ENCODE peak calls at places on chromosomes 2 and 18, in six cellular contexts. I is left ventricle myocardium inferior; H is CD8-positive, alpha-beta memory T cell; X is PC-9; U is A549; A is testis. Y is an unnamed sample.

GRCh38 chr2:18614042-18614441 is 24.7 kb upstream of the NT5C1B start:
- DNase-seq in X (no peak), H (no peak), A (no peak), I (no peak), U (no peak), Y (no peak)

GRCh38 chr18:11947214-11948119 is 33.8 kb upstream of the IMPA2 start:
- DNase-seq in A (peak), I (peak), X (peak), H (peak), U (peak), Y (peak)

GRCh38 chr2:232761301-232761907 is 15.0 kb downstream of the KCNJ13 start:
- DNase-seq in I (no peak), X (peak), A (no peak), H (peak), U (peak), Y (no peak)

GRCh38 chr2:47178359-47178758 is 23.3 kb upstream of the STPG4 start:
- DNase-seq in I (no peak), U (no peak), H (no peak), A (no peak), X (no peak), Y (no peak)

GRCh38 chr2:145927398-145927951 is 1407.6 kb upstream of the ZEB2 start:
- DNase-seq in U (no peak), X (no peak), I (no peak), A (no peak), H (no peak), Y (no peak)

GRCh38 chr2:60514886-60515407 is 38.5 kb downstream of the BCL11A start:
- DNase-seq in I (no peak), U (no peak), H (no peak), X (no peak), A (no peak), Y (no peak)

GRCh38 chr2:24859968-24860600 is 60.0 kb downstream of the ADCY3 start:
- DNase-seq in H (no peak), A (no peak), I (no peak), U (no peak), X (no peak), Y (no peak)

GRCh38 chr18:908631-909621 is 4.3 kb downstream of the ADCYAP1 start:
- DNase-seq in A (no peak), H (no peak), X (no peak), U (no peak), I (no peak), Y (no peak)

GRCh38 chr18:475202-475624 is 25.3 kb downstream of the COLEC12 start:
- DNase-seq in U (no peak), A (no peak), X (no peak), I (no peak), H (no peak), Y (no peak)

GRCh38 chr2:101717041-101717817 is 19.7 kb downstream of the MAP4K4 start:
- DNase-seq in I (no peak), U (no peak), H (peak), A (no peak), X (no peak), Y (peak)

GRCh38 chr2:12169721-12170120 is 423.3 kb downstream of the LPIN1 start:
- DNase-seq in I (peak), U (no peak), H (peak), X (no peak), A (peak), Y (no peak)

GRCh38 chr2:29228276-29228675 is 113.1 kb downstream of the CLIP4 start:
- DNase-seq in H (no peak), X (no peak), U (no peak), A (no peak), I (no peak), Y (no peak)

GRCh38 chr2:44320832-44321231 is 40.5 kb downstream of the PREPL start:
- DNase-seq in X (no peak), I (no peak), A (no peak), H (no peak), U (no peak), Y (no peak)

GRCh38 chr18:23302852-23303527 is 150.1 kb upstream of the RIOK3 start:
- DNase-seq in U (no peak), X (peak), I (no peak), A (no peak), H (no peak), Y (no peak)

GRCh38 chr18:30271716-30272115 is 770.8 kb downstream of the DSC3 start:
- DNase-seq in X (no peak), U (no peak), I (no peak), H (no peak), A (no peak), Y (no peak)

GRCh38 chr18:7740815-7741214 is 173.7 kb downstream of the PTPRM start:
- DNase-seq in A (no peak), U (no peak), X (no peak), I (no peak), H (no peak), Y (no peak)

GRCh38 chr18:13268035-13268700 is 49.6 kb downstream of the LDLRAD4 start:
- DNase-seq in H (no peak), A (peak), I (no peak), U (no peak), X (no peak), Y (no peak)

DNA sequence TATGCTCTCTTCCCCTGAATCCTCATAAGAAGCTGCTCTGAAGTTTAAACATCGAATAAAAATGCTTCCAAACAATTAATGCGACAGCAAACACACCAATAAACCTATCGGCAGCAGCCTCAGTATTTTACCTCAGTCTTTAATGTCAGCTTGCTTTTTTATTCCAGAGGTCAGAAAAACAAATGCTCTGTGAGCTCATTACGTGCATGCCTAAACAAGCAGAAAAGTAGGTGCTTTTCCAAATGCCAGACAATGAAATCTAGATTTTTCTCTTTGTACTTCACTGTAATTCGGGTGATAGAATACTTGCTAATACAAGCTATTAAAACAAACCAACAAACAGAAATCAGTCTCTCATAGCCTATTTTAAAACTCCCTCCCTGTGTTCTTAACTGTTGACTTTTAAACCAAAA is 381.5 kb downstream of the NRXN1 start:
- DNase-seq in H (no peak), U (no peak), X (no peak), I (no peak), A (no peak), Y (no peak)
- H3K27ac ChIP-seq in H (no peak), U (no peak), X (no peak), I (no peak), A (no peak), Y (no peak)

GRCh38 chr2:224038830-224039079 is 331 bp downstream of the SERPINE2 start:
- DNase-seq in X (no peak), H (peak), I (no peak), U (no peak), A (no peak), Y (no peak)

GRCh38 chr2:224034027-224034426 is 5.1 kb downstream of the SERPINE2 start:
- DNase-seq in I (no peak), U (no peak), A (no peak), X (no peak), H (no peak), Y (no peak)

GRCh38 chr2:224038049-224038829 is 847 bp downstream of the SERPINE2 start:
- DNase-seq in A (peak), U (peak), X (peak), H (peak), I (peak), Y (peak)

GRCh38 chr2:224039080-224039769 is at the start of gene SERPINE2:
- DNase-seq in U (peak), A (peak), X (peak), H (peak), I (peak), Y (peak)

DNA sequence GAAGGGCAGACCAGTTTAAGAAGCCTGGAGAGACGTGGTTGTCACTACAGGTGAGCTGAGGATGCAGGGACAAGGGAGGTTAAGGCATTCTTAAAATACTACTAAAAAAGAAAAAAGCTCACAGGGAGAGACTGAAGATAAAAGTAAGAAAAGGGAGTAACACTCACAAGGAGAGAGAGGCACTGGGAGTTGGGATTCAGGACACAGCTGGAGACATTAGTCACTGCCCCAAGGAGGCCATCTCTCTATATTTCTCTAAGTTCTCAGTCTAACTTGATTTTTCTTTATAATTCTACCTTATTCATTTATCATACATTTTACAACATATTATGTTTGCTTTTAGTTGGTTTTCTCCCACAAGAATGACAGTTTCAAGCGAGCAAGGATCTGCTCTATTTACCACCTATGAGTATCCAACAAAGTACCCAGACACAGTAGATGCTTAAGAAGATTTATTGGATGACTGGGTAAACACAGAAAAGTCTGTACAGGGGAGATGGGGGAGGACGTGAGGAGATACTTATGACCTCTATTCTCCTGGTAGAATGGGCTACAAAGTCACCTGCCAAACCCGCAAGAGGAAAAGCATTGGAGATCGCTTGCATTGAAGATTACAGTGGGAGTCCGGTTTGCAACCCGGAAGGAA is 2.2 kb downstream of the SERPINE2 start:
- DNase-seq in A (no peak), X (no peak), U (no peak), H (no peak), I (no peak), Y (no peak)
- H3K4me3 ChIP-seq in A (no peak), X (peak), U (peak), H (no peak), I (no peak), Y (no peak)

DNA sequence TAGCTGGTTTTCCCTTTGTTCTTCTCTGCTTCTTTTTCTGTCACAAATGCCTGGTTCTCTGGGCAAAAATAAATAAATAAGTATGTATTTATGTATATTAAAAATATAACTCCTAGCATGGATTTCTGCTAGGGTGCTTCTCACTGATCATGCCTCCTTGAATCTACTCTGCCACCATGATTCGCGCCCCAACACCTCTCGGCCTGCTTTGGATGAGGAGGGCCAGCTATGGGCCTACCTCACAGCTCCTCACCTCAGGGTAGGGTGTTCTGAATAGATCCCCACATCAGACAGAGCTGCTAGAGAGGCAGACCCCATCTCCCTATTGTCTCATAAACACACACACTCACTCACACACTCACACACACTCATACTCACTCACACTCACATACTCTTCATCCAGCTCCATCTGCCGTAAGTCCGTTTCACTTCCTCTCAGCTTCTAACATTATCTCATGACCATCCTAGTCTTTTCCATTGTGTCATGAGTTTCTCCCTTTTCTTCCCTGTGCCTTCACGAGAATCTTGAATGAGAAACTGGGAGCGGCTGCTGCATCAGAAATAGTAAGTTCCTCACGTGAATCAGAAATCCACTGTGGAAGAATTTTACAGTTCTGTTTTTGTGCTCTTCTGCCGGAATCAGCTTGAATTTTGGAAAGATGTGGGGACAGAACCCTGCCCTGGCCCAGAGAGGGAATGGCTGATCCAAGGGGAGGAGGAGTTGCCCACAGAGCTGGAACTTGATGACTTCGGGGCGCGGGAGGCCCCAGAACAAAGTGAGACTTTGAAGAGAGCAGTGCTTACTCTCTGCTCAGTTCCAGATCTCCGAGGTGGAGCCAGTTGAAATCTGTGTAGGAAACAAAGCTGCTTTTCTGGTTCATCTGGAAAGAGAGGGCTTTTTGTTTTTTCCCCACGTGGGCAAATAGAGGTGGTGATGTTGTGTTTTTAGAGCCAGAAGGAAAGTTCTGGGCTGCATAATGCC is 20.9 kb downstream of the ANXA4 start:
- DNase-seq in U (no peak), A (peak), I (no peak), X (peak), H (no peak), Y (no peak)
- H3K27ac ChIP-seq in U (peak), A (peak), I (peak), X (peak), H (no peak), Y (peak)

DNA sequence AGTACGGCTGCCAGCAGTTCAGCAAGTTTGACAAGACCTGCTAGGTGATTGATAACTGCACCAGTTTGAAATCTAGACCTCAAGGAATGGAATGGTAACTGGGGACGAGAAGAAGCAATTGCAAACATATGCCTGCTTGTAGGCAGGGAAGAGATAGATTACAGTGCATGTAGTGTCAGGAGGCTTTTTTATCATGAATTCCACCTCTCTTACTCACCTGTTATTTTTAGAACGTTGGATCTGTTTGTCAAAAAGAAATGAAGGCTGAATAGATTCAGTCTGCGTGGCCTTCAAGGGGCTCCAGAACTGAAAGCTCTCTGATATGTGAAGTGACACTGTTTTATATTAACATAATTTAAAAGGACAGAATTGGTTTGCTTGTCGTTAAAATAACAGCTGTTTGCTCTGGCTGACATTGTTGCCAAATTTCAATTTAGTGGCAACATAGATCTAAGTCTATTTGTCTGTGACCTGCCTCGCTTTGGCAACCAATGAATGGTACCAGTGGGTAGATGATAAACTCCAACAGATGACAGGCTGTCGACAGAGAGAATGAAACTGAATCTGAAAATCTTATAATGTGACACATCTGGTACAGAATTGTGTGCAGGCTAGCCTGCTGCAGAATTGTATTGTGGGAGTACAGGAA is 199.4 kb downstream of the ZNF407 start:
- DNase-seq in A (no peak), H (no peak), I (no peak), X (no peak), U (no peak), Y (no peak)
- H3K4me3 ChIP-seq in A (no peak), H (no peak), I (peak), X (no peak), U (no peak), Y (no peak)

DNA sequence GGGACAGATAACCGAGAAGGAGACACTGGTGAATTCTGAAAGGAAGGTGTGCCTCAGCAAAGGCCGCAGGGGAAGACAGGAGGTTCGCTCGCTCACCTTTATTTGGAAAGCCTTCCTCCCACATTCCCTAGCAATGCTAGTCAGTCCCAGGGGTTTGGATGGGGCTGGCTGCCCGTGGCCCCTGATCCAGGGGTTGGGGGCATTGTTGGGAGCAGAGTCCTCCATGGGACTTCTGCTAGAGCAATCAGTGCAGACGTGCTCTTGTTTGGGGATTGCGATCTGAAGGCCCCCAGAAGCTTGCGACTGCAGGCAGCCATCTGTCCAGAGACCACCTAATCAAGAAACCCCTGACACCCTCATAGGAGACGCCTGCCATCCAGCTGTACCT is 6.0 kb upstream of the CYP27C1 start:
- DNase-seq in X (peak), U (no peak), H (no peak), I (no peak), A (no peak), Y (no peak)
- H3K27ac ChIP-seq in X (peak), U (peak), H (no peak), I (no peak), A (no peak), Y (no peak)

DNA sequence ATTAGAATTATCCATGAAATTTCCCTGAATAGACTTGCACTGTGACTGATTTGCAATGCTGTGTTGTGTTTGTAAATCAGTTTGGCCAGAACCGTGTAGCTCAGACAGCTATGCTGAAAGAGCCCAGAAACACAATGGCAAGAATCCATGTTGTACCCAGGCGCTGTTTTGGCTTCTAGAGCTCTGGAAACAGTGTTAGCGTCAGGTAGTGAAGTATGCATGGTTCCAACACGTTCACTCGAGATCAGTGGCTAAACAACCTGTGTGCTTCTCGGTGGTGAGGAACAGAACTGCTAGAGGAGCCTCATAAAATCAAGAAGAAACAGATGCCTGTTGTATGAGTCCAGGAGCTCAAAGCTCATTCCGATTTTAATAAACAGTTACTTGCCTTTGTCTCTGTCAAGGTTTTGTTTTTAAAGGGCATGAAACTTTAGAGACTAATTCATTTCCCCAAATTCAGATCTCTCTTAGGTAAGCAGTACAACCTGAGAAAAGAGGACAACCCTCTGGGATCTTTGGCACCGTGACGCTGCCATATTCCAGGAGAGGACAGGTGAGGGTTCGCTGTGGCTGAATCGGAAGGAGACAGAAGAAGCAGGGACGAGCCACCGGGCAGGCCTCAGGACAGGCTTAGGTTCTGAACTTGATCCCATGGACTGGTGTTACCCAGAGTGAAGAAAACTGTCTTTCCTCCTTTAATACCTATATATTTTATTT is 43.6 kb downstream of the GORASP2 start:
- DNase-seq in X (no peak), A (no peak), U (no peak), I (no peak), H (no peak), Y (no peak)
- H3K4me3 ChIP-seq in X (peak), A (no peak), U (peak), I (peak), H (peak), Y (peak)

GRCh38 chr18:10916387-10916786 is 233.0 kb downstream of the PIEZO2 start:
- DNase-seq in X (no peak), I (no peak), U (no peak), A (no peak), H (no peak), Y (no peak)

GRCh38 chr18:10912790-10913560 is 236.4 kb downstream of the PIEZO2 start:
- DNase-seq in H (no peak), I (no peak), A (no peak), X (no peak), U (no peak), Y (no peak)

DNA sequence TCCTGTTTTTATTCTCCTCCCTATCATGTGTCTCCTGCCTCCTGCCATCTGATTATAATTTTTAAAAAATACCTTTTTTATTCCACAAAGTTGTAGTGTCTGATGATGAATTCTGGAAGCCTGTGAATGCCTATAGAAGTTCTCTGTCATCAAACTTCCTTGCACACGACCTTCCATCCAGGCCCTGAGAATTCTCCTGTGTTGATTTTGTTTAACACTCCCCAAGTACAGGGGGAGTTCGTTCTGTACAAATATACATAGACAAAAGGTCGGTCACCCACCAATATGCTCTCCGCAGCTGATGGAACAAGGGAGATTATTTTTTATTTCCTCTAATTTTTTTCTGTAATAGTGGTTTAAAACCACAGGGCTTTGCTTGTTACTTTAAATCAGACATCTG is 232.5 kb downstream of the PIEZO2 start:
- DNase-seq in I (no peak), A (no peak), H (no peak), U (no peak), X (no peak), Y (no peak)
- H3K27ac ChIP-seq in I (no peak), A (no peak), H (no peak), U (no peak), X (no peak), Y (no peak)

Y was measured in Peyer's patch.